ENCODE peak calls at places on chromosomes 1 and 21, in nine cellular contexts. A is tibial nerve, Z is PC-9, K is Peyer's patch, I is thoracic aorta, W is SK-N-SH, Y is aorta, L is left lung, O is neural progenitor cell. Q is an unnamed sample. For H3K4me1, the result is how much of the 10 kb centered on the place peaks cover.

GRCh38 chr1:22709891-22710687 is 550 bp upstream of the EPHB2 start:
- DNase-seq in O (peak), W (peak), I (no peak), Z (no peak), Y (peak), K (no peak), L (peak), A (peak), Q (no peak)

GRCh38 chr1:59641861-59642260 is 172.9 kb upstream of the HOOK1 start:
- DNase-seq in L (no peak), O (no peak), A (no peak), Z (no peak), K (no peak), Y (no peak), I (no peak), W (no peak), Q (no peak)

GRCh38 chr1:234732671-234733390 is 122.9 kb upstream of the IRF2BP2 start:
- DNase-seq in I (no peak), K (no peak), L (no peak), A (no peak), Z (no peak), W (no peak), Y (no peak), O (no peak), Q (no peak)

GRCh38 chr1:21673277-21673780 is 4.2 kb upstream of the RAP1GAP start:
- DNase-seq in O (no peak), I (no peak), L (peak), A (peak), K (no peak), W (no peak), Y (peak), Z (no peak), Q (no peak)

GRCh38 chr21:29656504-29657227 is 283.1 kb downstream of the GRIK1 start:
- DNase-seq in Y (no peak), A (no peak), W (no peak), L (no peak), I (no peak), Z (peak), K (no peak), O (no peak), Q (no peak)

GRCh38 chr1:200150721-200151120 is 123.2 kb downstream of the NR5A2 start:
- DNase-seq in Z (peak), W (no peak), O (no peak), A (no peak), I (no peak), L (peak), Y (no peak), K (no peak), Q (no peak)

GRCh38 chr1:183472488-183473285 is at the start of gene SMG7:
- DNase-seq in K (peak), I (peak), W (no peak), Z (no peak), Y (peak), A (peak), O (peak), L (peak), Q (peak)

GRCh38 chr1:6601865-6602668 is 602 bp downstream of the KLHL21 start:
- DNase-seq in A (no peak), I (no peak), W (peak), O (peak), Z (no peak), K (peak), L (peak), Y (peak), Q (peak)

GRCh38 chr1:221712776-221713431 is 29.0 kb downstream of the DUSP10 start:
- DNase-seq in W (no peak), L (no peak), A (no peak), I (no peak), Y (peak), Z (no peak), O (no peak), K (peak), Q (peak)

GRCh38 chr1:72636636-72637035 is 354.3 kb upstream of the NEGR1 start:
- DNase-seq in A (no peak), Y (no peak), L (no peak), K (no peak), O (no peak), Z (no peak), I (no peak), W (peak), Q (no peak)

GRCh38 chr1:214551436-214552173 is at the start of gene PTPN14:
- DNase-seq in W (peak), A (peak), Z (peak), K (peak), I (peak), O (peak), Y (peak), L (peak), Q (no peak)

GRCh38 chr1:21335750-21336168 is 45.5 kb upstream of the ECE1 start:
- DNase-seq in L (no peak), K (no peak), Z (peak), W (peak), I (no peak), Y (no peak), O (no peak), A (no peak), Q (no peak)

GRCh38 chr1:154427173-154428139 is 22.3 kb downstream of the IL6R start:
- DNase-seq in Z (no peak), L (peak), A (peak), O (no peak), K (no peak), I (no peak), W (no peak), Y (no peak), Q (no peak)

GRCh38 chr1:202243006-202243405 is 49.4 kb downstream of the LGR6 start:
- DNase-seq in W (no peak), O (no peak), L (no peak), K (no peak), Z (no peak), I (no peak), Y (no peak), A (no peak), Q (no peak)

GRCh38 chr1:36392836-36393235 is 4.9 kb downstream of the LSM10 start:
- DNase-seq in Z (no peak), Y (no peak), W (no peak), K (no peak), A (no peak), L (no peak), I (no peak), O (no peak), Q (no peak)
- H3K4me1 ChIP-seq in Z (under half), Y (under half), W (under half), K (under half), A (under half), L (half or more), I (under half), O (under half), Q (under half)

GRCh38 chr1:25573591-25573930 is 30.2 kb downstream of the LDLRAP1 start:
- DNase-seq in W (no peak), O (no peak), L (peak), K (no peak), Y (no peak), A (no peak), I (no peak), Z (peak), Q (no peak)
- H3K4me3 ChIP-seq in W (no peak), O (no peak), L (no peak), K (no peak), Y (no peak), A (no peak), I (no peak), Z (no peak), Q (no peak)

DNA sequence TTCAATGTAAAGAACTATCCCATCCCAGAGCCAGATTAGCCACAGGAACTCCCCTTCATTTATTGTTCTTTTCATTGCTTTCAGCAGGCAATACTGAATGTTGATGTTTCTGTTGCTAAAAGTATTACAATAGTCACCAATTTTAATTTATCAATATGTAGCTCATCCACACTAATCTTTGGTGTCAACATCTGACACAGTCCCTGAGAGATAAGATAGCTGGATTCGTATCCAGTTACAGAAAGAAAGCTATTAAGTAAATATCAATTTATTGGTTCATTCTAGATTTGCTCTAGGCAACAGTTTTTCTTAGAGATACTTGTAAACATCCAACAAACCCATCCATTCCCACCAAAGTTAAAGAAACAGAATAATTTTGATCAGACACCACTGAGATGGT is 4.7 kb downstream of the ADSS2 start:
- DNase-seq in O (no peak), Y (no peak), L (no peak), I (no peak), Z (no peak), K (no peak), W (no peak), A (no peak), Q (no peak)
- H3K27ac ChIP-seq in O (no peak), Y (no peak), L (no peak), I (no peak), Z (no peak), K (no peak), W (peak), A (no peak), Q (no peak)

GRCh38 chr1:2206813-2207488 is 12.4 kb upstream of the FAAP20 start:
- DNase-seq in L (no peak), I (no peak), Y (peak), Z (no peak), W (no peak), A (no peak), K (no peak), O (no peak), Q (no peak)
- H3K4me1 ChIP-seq in L (half or more), I (under half), Y (under half), Z (under half), W (under half), A (under half), K (under half), O (under half), Q (under half)

DNA sequence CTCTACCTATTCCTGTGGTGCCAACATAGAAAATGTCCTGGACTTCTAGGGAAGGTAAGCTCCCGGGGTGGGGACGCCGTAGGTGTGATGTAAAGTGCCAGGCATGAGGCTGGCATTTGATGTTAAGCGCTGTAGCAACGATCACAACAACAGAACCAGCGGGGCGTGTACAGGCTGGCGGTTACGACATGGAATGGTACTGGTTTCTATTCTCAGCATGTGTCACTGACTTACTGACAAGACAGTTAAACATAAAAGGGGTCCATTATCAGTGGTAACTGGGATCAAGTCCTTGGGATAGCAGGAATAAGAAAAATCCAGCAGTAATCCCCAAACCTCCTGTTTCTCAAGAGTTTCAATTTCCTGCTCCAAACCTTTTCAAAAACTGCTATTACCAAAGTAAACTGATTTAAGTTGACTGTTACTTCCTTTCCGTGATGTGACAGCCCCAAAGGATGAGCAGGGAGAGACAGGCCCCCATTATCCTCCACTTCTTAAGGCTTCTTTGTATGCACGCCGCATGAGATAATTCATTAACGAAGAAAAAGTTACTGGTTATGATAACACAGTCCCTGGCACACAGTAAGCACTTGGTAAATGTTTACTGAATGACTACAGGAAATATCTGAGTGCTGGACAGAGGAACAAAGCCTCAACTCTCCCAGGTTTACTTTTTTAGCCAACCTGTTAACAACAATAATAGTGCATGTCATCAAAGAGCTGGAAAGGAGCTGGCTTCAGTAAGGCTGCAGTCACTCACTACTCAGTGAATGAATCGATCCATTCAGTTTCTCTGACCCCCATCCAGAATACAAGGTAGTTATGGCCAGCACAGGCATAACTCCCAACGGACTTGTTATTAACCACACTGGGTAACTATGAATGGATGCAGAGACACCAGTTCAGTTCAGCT is 58.6 kb downstream of the TGFBR3 start:
- DNase-seq in A (no peak), Z (no peak), O (no peak), L (peak), I (no peak), K (no peak), W (no peak), Y (no peak), Q (peak)
- H3K4me3 ChIP-seq in A (no peak), Z (no peak), O (no peak), L (no peak), I (no peak), K (no peak), W (no peak), Y (no peak), Q (no peak)

DNA sequence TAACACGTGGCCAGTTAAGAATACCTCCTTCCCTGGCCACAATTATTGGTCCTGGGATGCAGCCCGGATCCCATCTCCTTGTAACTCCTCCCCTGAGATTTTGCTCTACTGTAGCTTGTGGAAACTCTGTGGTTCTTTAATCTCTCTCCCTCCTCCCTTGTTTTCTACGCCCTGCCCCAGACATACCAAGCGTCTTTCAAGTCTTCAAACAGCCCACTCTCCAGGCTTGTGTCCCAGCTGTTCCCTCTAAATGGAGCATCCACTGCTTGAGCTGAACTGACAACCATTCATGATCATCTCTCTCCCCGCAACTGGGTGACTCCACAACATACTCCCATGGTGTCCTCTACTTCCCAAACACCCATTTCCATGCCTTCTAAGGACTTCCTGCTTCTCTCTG is 111.6 kb downstream of the SIPA1L2 start:
- DNase-seq in K (no peak), Z (no peak), O (no peak), Y (no peak), I (no peak), W (no peak), A (no peak), L (no peak), Q (no peak)
- H3K27ac ChIP-seq in K (no peak), Z (no peak), O (no peak), Y (no peak), I (no peak), W (no peak), A (no peak), L (no peak), Q (no peak)

GRCh38 chr1:208122612-208123358 is 121.4 kb downstream of the PLXNA2 start:
- DNase-seq in O (no peak), A (no peak), Y (no peak), W (no peak), I (no peak), Z (no peak), K (no peak), L (no peak), Q (no peak)
- H3K4me1 ChIP-seq in O (under half), A (under half), Y (under half), W (under half), I (under half), Z (under half), K (under half), L (under half), Q (under half)

GRCh38 chr1:9066945-9067807 is 2.3 kb downstream of the SLC2A5 start:
- DNase-seq in O (no peak), Z (peak), K (no peak), W (no peak), A (peak), Y (peak), L (peak), I (no peak), Q (no peak)
- H3K4me3 ChIP-seq in O (no peak), Z (no peak), K (peak), W (no peak), A (no peak), Y (no peak), L (no peak), I (no peak), Q (no peak)

GRCh38 chr1:161021168-161021958 is 411 bp upstream of the F11R start:
- DNase-seq in A (peak), Y (peak), W (peak), L (peak), O (peak), K (peak), I (no peak), Z (peak), Q (peak)
- H3K27ac ChIP-seq in A (peak), Y (no peak), W (no peak), L (peak), O (no peak), K (peak), I (no peak), Z (peak), Q (peak)

Q was measured in CD4-positive, alpha-beta memory T cell.